ENCODE peak calls at places on chromosomes 13 and 19, in six cellular contexts. H, G, L, S, Z and J are unnamed samples.

GRCh38 chr13:62611343-62611742 is 1195.7 kb upstream of the PCDH20 start:
- DNase-seq in H (no peak), G (no peak), L (no peak), S (no peak), Z (no peak), J (no peak)

GRCh38 chr19:39737351-39737750 is 478 bp downstream of the CLC start:
- DNase-seq in H (no peak), G (no peak), L (no peak), S (no peak), Z (no peak), J (no peak)

GRCh38 chr13:92994056-92994455 is 232.6 kb upstream of the GPC6 start:
- DNase-seq in H (no peak), G (no peak), L (no peak), S (no peak), Z (no peak), J (no peak)

GRCh38 chr13:105918842-105919741 is 616.4 kb downstream of the EFNB2 start:
- DNase-seq in H (no peak), G (peak), L (peak), S (peak), Z (peak), J (no peak)

GRCh38 chr13:66402071-66402470 is 828.1 kb downstream of the PCDH9 start:
- DNase-seq in H (no peak), G (no peak), L (no peak), S (no peak), Z (peak), J (peak)

GRCh38 chr19:45782820-45783785 is 813 bp upstream of the DMPK start:
- DNase-seq in H (no peak), G (peak), L (no peak), S (peak), Z (peak), J (no peak)

GRCh38 chr13:99540530-99540929 is 39.3 kb downstream of the TM9SF2 start:
- DNase-seq in H (no peak), G (no peak), L (no peak), S (no peak), Z (no peak), J (no peak)

GRCh38 chr19:1514295-1514661 is 1.5 kb upstream of the ADAMTSL5 start:
- DNase-seq in H (no peak), G (no peak), L (no peak), S (no peak), Z (no peak), J (no peak)

GRCh38 chr19:45779231-45780145 is 2.8 kb downstream of the DMPK start:
- DNase-seq in H (peak), G (peak), L (peak), S (peak), Z (peak), J (peak)

GRCh38 chr13:25170554-25171107 is 1.5 kb downstream of the AMER2 start:
- DNase-seq in H (no peak), G (peak), L (peak), S (no peak), Z (peak), J (peak)